ENCODE peak calls at places on chromosomes 16 and 17, in eight cellular contexts. R, Y, H, D, I, A, Z and S are unnamed samples.

GRCh38 chr16:25060920-25061319 is 45.8 kb upstream of the ARHGAP17 start:
- ATAC-seq in R (no peak), Y (peak; percentile 99), H (no peak), D (peak; percentile 52), I (no peak), A (no peak), Z (peak; percentile 72), S (no peak)

GRCh38 chr17:4935650-4936049 is 3.6 kb downstream of the GP1BA start:
- ATAC-seq in R (no peak), Y (no peak), H (no peak), D (no peak), I (no peak), A (no peak), Z (no peak), S (no peak)

GRCh38 chr17:72205801-72206200 is 85.0 kb downstream of the SOX9 start:
- ATAC-seq in R (no peak), Y (no peak), H (no peak), D (no peak), I (no peak), A (no peak), Z (peak; percentile 63), S (no peak)

GRCh38 chr16:21339269-21339641 is 61.2 kb upstream of the CRYM start:
- ATAC-seq in R (no peak), Y (no peak), H (no peak), D (no peak), I (no peak), A (no peak), Z (no peak), S (no peak)

GRCh38 chr17:18280239-18280638 is 19.8 kb downstream of the MIEF2 start:
- ATAC-seq in R (no peak), Y (no peak), H (no peak), D (no peak), I (no peak), A (no peak), Z (no peak), S (no peak)

GRCh38 chr17:21233581-21234337 is 19.5 kb downstream of the NATD1 start:
- ATAC-seq in R (no peak), Y (no peak), H (no peak), D (peak; percentile 44), I (peak; percentile 42), A (peak; percentile 41), Z (peak; percentile 52), S (peak; percentile 81)

GRCh38 chr17:1431631-1432104 is 24.4 kb downstream of the CRK start:
- ATAC-seq in R (no peak), Y (no peak), H (no peak), D (peak; percentile 28), I (no peak), A (no peak), Z (no peak), S (no peak)

GRCh38 chr16:66844342-66845079 is at the start of gene CA7:
- ATAC-seq in R (peak; percentile 77), Y (peak; percentile 46), H (no peak), D (no peak), I (peak; percentile 17), A (no peak), Z (peak; percentile 19), S (no peak)

GRCh38 chr17:21041753-21042433 is 918 bp downstream of the USP22 start:
- ATAC-seq in R (peak; percentile 17), Y (no peak), H (peak; percentile 49), D (peak; percentile 72), I (peak; percentile 24), A (peak; percentile 42), Z (peak; percentile 73), S (peak; percentile 50)

GRCh38 chr17:78132767-78133178 is 2.2 kb downstream of the TMC8 start:
- ATAC-seq in R (no peak), Y (no peak), H (no peak), D (no peak), I (no peak), A (no peak), Z (no peak), S (no peak)
- H3K27ac ChIP-seq in R (no peak overlapping the region), Y (peak overlapping the region; percentile 37), H (no peak overlapping the region), D (no peak overlapping the region), I (no peak overlapping the region), A (peak overlapping the region; percentile 49), Z (no peak overlapping the region), S (no peak overlapping the region)

DNA sequence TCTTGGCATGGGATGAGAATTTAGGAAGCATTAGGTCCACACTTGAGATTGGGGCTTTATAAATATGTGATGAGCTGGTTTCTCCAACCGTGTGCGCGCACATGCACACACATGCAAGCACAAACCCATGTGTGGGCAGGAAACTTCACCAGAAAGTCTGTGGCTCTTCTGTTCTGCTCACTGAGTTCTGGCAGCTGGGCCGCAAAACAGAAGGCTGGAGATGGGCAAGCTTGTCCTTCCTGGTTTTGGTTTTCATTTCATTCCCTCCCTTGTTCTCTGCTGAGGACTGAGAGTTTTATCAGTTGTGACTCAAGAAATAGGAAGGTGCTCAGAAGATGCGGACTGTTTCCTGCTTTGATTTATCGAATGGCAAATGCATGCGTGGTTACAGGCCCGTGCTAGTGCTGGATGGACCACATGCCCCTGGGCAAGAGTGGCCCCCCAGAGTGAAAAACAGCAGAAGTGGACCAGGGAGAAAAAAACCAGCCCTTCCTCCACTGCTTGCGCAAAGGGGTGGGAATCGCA is 14.1 kb downstream of the MAP3K14 start:
- ATAC-seq in R (no peak), Y (peak; percentile 32), H (no peak), D (peak; percentile 63), I (peak; percentile 6), A (no peak), Z (peak; percentile 45), S (peak; percentile 37)
- H3K4me1 ChIP-seq in R (peaks cover 8% of the 10 kb centered on the region), Y (peaks cover 50% of the 10 kb centered on the region), H (peaks cover 39% of the 10 kb centered on the region), D (peaks cover 62% of the 10 kb centered on the region), I (peaks cover 47% of the 10 kb centered on the region), A (peaks cover 66% of the 10 kb centered on the region), Z (peaks cover 18% of the 10 kb centered on the region), S (peaks cover 15% of the 10 kb centered on the region)

GRCh38 chr17:43834106-43834505 is 1.2 kb upstream of the MPP3 start:
- ATAC-seq in R (no peak), Y (no peak), H (peak; percentile 7), D (no peak), I (no peak), A (no peak), Z (no peak), S (peak; percentile 63)
- H3K27ac ChIP-seq in R (no peak overlapping the region), Y (no peak overlapping the region), H (peak overlapping the region; percentile 71), D (no peak overlapping the region), I (no peak overlapping the region), A (no peak overlapping the region), Z (no peak overlapping the region), S (no peak overlapping the region)

DNA sequence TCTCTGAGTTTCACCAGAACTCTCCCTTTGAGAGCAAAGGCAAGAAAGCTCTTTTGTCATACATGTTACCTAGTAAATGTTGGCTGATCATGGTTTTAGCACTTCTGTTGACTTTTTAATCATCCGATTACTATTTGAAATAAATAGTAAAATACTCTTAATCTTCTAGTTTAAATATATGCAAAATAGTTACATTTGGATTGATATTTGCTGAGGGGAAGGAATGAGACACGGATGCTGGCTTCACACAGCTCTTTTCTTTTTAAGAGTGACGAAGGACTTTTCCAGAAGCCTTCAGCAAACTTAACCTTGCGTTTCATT is 9.4 kb downstream of the NFATC3 start:
- ATAC-seq in R (no peak), Y (no peak), H (no peak), D (no peak), I (no peak), A (no peak), Z (no peak), S (no peak)
- H3K4me1 ChIP-seq in R (peaks cover 28% of the 10 kb centered on the region), Y (peaks cover 86% of the 10 kb centered on the region), H (peaks cover 20% of the 10 kb centered on the region), D (peaks cover 42% of the 10 kb centered on the region), I (peaks cover 44% of the 10 kb centered on the region), A (peaks cover 23% of the 10 kb centered on the region), Z (no peaks in the 10 kb centered on the region), S (peaks cover 22% of the 10 kb centered on the region)

DNA sequence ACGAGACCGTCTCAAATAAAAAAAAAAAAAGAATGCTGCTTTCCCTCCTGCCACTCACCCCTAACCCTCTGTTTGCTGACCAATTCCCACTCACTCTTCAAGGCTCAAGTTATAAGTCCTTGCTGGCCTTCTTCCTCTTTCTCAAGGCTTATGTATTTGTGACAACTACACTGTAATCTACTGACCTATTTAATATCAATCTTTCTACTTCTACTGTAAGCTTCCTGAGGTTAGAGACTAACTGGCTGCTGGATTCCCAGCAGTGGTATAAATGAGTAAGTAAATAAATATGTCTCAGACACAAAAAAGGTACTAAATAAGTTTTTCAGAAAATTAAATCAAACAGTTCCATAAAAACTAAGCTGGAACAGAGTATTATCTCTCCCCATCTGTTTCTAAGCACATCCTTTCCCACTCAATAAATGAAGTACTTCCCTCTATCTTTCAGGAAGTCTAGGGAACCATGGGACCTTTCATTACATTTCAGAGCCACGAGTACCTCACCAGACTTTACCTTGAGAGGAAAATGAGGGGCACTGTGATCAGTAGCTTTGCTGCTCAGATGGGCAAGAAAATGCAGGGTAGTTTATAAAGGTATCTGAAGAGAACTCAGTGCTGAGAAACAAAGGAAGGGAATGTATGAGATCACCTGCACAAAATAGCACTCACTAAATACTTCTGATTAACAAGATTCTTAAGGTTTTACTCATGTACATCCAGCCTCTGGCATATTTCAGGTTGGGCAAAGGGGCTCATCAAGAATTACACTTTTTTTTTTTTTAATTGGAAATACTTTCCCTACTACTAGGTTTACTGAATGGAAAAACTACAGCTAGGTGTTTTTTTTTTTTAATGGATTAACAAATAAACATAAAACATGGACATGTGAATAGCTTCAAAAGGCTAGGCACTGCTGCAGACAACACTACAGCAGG is 10.8 kb downstream of the SSH2 start:
- ATAC-seq in R (no peak), Y (no peak), H (no peak), D (no peak), I (peak; percentile 97), A (no peak), Z (no peak), S (no peak)
- H3K27ac ChIP-seq in R (no peak overlapping the region), Y (no peak overlapping the region), H (no peak overlapping the region), D (no peak overlapping the region), I (peak overlapping the region; percentile 91), A (no peak overlapping the region), Z (no peak overlapping the region), S (no peak overlapping the region)

GRCh38 chr16:89923640-89924297 is 627 bp downstream of the TUBB3 start:
- ATAC-seq in R (peak; percentile 10), Y (no peak), H (no peak), D (no peak), I (no peak), A (peak; percentile 3), Z (no peak), S (no peak)
- H3K4me1 ChIP-seq in R (peaks cover 28% of the 10 kb centered on the region), Y (peaks cover 39% of the 10 kb centered on the region), H (peaks cover 4% of the 10 kb centered on the region), D (peaks cover 34% of the 10 kb centered on the region), I (peaks cover 10% of the 10 kb centered on the region), A (peaks cover 70% of the 10 kb centered on the region), Z (no peaks in the 10 kb centered on the region), S (peaks cover 30% of the 10 kb centered on the region)

DNA sequence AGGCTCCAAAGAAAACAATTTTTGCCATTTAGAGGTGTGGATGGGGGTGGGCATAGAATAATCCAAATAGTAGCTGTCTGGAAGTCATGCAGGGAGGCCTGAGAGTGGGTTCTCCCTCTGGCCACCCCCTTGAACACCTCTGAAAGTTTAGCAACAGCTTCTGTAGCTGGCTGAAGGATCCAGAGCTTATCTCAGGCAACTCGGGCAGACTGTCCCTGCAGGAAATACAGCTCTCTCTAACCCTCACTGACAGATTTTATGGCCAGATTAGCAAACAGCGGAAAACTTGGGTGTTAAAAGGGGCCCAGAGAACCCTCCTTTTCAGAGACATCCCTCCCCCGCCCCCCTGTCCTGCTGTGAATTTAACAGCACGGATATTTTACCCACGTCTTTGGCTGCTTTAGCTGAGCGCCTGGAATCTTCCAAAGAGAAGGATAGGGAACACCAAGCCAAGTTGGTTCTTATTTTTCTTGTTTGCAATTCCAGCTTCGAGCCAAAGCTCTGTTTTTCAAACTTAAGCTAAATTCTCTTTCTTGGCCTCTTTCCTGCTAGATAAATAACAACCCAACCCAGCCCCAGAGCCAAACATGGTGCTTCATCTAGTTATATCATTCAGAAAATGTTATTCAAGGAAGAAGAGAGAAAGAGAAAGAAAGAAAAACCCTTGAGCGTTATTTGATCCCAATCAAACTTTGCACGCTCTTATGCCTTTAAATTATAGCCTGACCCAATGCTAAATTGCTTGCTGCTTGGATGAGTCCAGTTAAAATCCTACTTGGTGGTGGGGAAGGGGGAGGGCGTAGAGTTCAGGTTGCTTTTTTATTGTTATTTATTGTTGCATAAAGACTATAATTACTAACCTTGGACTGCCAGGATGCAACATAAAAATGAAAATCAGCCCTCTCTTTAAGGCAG is 2.3 kb upstream of the HOXB2 start:
- ATAC-seq in R (no peak), Y (no peak), H (no peak), D (no peak), I (no peak), A (no peak), Z (peak; percentile 10), S (no peak)
- H3K27ac ChIP-seq in R (no peak overlapping the region), Y (no peak overlapping the region), H (no peak overlapping the region), D (peak overlapping the region; percentile 90), I (no peak overlapping the region), A (no peak overlapping the region), Z (peak overlapping the region; percentile 88), S (peak overlapping the region; percentile 90)